ENCODE peak calls at places on chromosome 12, in eight cellular contexts. One of them, this sample, is unnamed.

GRCh38 chr12:13816394-13816793 is 165.0 kb downstream of the GRIN2B start:
- DNase-seq in mucosa of gallbladder: no peak
- DNase-seq in HEK293T: no peak
- DNase-seq in dermis microvascular lymphatic vessel endothelial cell: no peak
- DNase-seq in RPMI7951: no peak
- DNase-seq in HT-29: no peak
- DNase-seq in ovary: no peak
- DNase-seq in effector memory CD4-positive, alpha-beta T cell: no peak
- DNase-seq in this sample: no peak

GRCh38 chr12:4626543-4626942 is 22.3 kb downstream of the AKAP3 start:
- DNase-seq in mucosa of gallbladder: no peak
- DNase-seq in HEK293T: no peak
- DNase-seq in dermis microvascular lymphatic vessel endothelial cell: no peak
- DNase-seq in RPMI7951: peak
- DNase-seq in HT-29: no peak
- DNase-seq in ovary: no peak
- DNase-seq in effector memory CD4-positive, alpha-beta T cell: no peak
- DNase-seq in this sample: no peak

GRCh38 chr12:50952510-50952909 is at the start of gene HIGD1C:
- DNase-seq in mucosa of gallbladder: no peak
- DNase-seq in HEK293T: no peak
- DNase-seq in dermis microvascular lymphatic vessel endothelial cell: no peak
- DNase-seq in RPMI7951: no peak
- DNase-seq in HT-29: no peak
- DNase-seq in ovary: no peak
- DNase-seq in effector memory CD4-positive, alpha-beta T cell: no peak
- DNase-seq in this sample: no peak

GRCh38 chr12:78914859-78915331 is 50.3 kb downstream of the SYT1 start:
- DNase-seq in mucosa of gallbladder: no peak
- DNase-seq in HEK293T: no peak
- DNase-seq in dermis microvascular lymphatic vessel endothelial cell: no peak
- DNase-seq in RPMI7951: no peak
- DNase-seq in HT-29: peak
- DNase-seq in ovary: no peak
- DNase-seq in effector memory CD4-positive, alpha-beta T cell: no peak
- DNase-seq in this sample: no peak

GRCh38 chr12:52848661-52849255 is at the start of gene KRT78:
- DNase-seq in mucosa of gallbladder: no peak
- DNase-seq in HEK293T: no peak
- DNase-seq in dermis microvascular lymphatic vessel endothelial cell: no peak
- DNase-seq in RPMI7951: no peak
- DNase-seq in HT-29: no peak
- DNase-seq in ovary: no peak
- DNase-seq in effector memory CD4-positive, alpha-beta T cell: no peak
- DNase-seq in this sample: no peak

GRCh38 chr12:67354322-67354721 is 85.2 kb downstream of the CAND1 start:
- DNase-seq in mucosa of gallbladder: no peak
- DNase-seq in HEK293T: no peak
- DNase-seq in dermis microvascular lymphatic vessel endothelial cell: no peak
- DNase-seq in RPMI7951: no peak
- DNase-seq in HT-29: no peak
- DNase-seq in ovary: no peak
- DNase-seq in effector memory CD4-positive, alpha-beta T cell: no peak
- DNase-seq in this sample: no peak

GRCh38 chr12:66662729-66663128 is 16.1 kb downstream of the GRIP1 start:
- DNase-seq in mucosa of gallbladder: no peak
- DNase-seq in HEK293T: no peak
- DNase-seq in dermis microvascular lymphatic vessel endothelial cell: peak
- DNase-seq in RPMI7951: peak
- DNase-seq in HT-29: no peak
- DNase-seq in ovary: no peak
- DNase-seq in effector memory CD4-positive, alpha-beta T cell: no peak
- DNase-seq in this sample: no peak

GRCh38 chr12:19142499-19142898 is 13.0 kb downstream of the PLEKHA5 start:
- DNase-seq in mucosa of gallbladder: no peak
- DNase-seq in HEK293T: no peak
- DNase-seq in dermis microvascular lymphatic vessel endothelial cell: no peak
- DNase-seq in RPMI7951: no peak
- DNase-seq in HT-29: no peak
- DNase-seq in ovary: no peak
- DNase-seq in effector memory CD4-positive, alpha-beta T cell: no peak
- DNase-seq in this sample: no peak

GRCh38 chr12:80156306-80156705 is 57.0 kb downstream of the OTOGL start:
- DNase-seq in mucosa of gallbladder: no peak
- DNase-seq in HEK293T: no peak
- DNase-seq in dermis microvascular lymphatic vessel endothelial cell: no peak
- DNase-seq in RPMI7951: no peak
- DNase-seq in HT-29: no peak
- DNase-seq in ovary: no peak
- DNase-seq in effector memory CD4-positive, alpha-beta T cell: no peak
- DNase-seq in this sample: no peak

GRCh38 chr12:92141585-92142244 is 3.9 kb downstream of the BTG1 start:
- DNase-seq in mucosa of gallbladder: no peak
- DNase-seq in HEK293T: no peak
- DNase-seq in dermis microvascular lymphatic vessel endothelial cell: peak
- DNase-seq in RPMI7951: no peak
- DNase-seq in HT-29: peak
- DNase-seq in ovary: no peak
- DNase-seq in effector memory CD4-positive, alpha-beta T cell: no peak
- DNase-seq in this sample: no peak

GRCh38 chr12:118033902-118034301 is 17.4 kb downstream of the RFC5 start:
- DNase-seq in mucosa of gallbladder: no peak
- DNase-seq in HEK293T: no peak
- DNase-seq in dermis microvascular lymphatic vessel endothelial cell: no peak
- DNase-seq in RPMI7951: no peak
- DNase-seq in HT-29: no peak
- DNase-seq in ovary: no peak
- DNase-seq in effector memory CD4-positive, alpha-beta T cell: no peak
- DNase-seq in this sample: no peak

GRCh38 chr12:69523433-69524330 is 53.5 kb downstream of the FRS2 start:
- DNase-seq in mucosa of gallbladder: no peak
- DNase-seq in HEK293T: no peak
- DNase-seq in dermis microvascular lymphatic vessel endothelial cell: no peak
- DNase-seq in RPMI7951: no peak
- DNase-seq in HT-29: no peak
- DNase-seq in ovary: no peak
- DNase-seq in effector memory CD4-positive, alpha-beta T cell: no peak
- DNase-seq in this sample: no peak

GRCh38 chr12:1502441-1502785 is 92.0 kb downstream of the FBXL14 start:
- DNase-seq in mucosa of gallbladder: no peak
- DNase-seq in HEK293T: no peak
- DNase-seq in dermis microvascular lymphatic vessel endothelial cell: no peak
- DNase-seq in RPMI7951: no peak
- DNase-seq in HT-29: peak
- DNase-seq in ovary: no peak
- DNase-seq in effector memory CD4-positive, alpha-beta T cell: no peak
- DNase-seq in this sample: no peak

GRCh38 chr12:128857173-128857770 is 4.0 kb downstream of the GLT1D1 start:
- DNase-seq in mucosa of gallbladder: no peak
- DNase-seq in HEK293T: no peak
- DNase-seq in dermis microvascular lymphatic vessel endothelial cell: no peak
- DNase-seq in RPMI7951: no peak
- DNase-seq in HT-29: no peak
- DNase-seq in ovary: no peak
- DNase-seq in effector memory CD4-positive, alpha-beta T cell: no peak
- DNase-seq in this sample: no peak

GRCh38 chr12:34602213-34602940 is 580.1 kb downstream of the ALG10 start:
- DNase-seq in mucosa of gallbladder: no peak
- DNase-seq in HEK293T: no peak
- DNase-seq in dermis microvascular lymphatic vessel endothelial cell: no peak
- DNase-seq in RPMI7951: no peak
- DNase-seq in HT-29: no peak
- DNase-seq in ovary: no peak
- DNase-seq in effector memory CD4-positive, alpha-beta T cell: no peak
- DNase-seq in this sample: no peak

GRCh38 chr12:4506870-4507269 is 31.8 kb upstream of the RAD51AP1 start:
- DNase-seq in mucosa of gallbladder: no peak
- DNase-seq in HEK293T: no peak
- DNase-seq in dermis microvascular lymphatic vessel endothelial cell: no peak
- DNase-seq in RPMI7951: peak
- DNase-seq in HT-29: no peak
- DNase-seq in ovary: no peak
- DNase-seq in effector memory CD4-positive, alpha-beta T cell: no peak
- DNase-seq in this sample: no peak

GRCh38 chr12:47909839-47910465 is 5.2 kb upstream of the VDR start:
- DNase-seq in mucosa of gallbladder: no peak
- DNase-seq in HEK293T: no peak
- DNase-seq in dermis microvascular lymphatic vessel endothelial cell: no peak
- DNase-seq in RPMI7951: no peak
- DNase-seq in HT-29: no peak
- DNase-seq in ovary: no peak
- DNase-seq in effector memory CD4-positive, alpha-beta T cell: no peak
- DNase-seq in this sample: no peak

GRCh38 chr12:33994857-33995808 is 27.2 kb upstream of the ALG10 start:
- DNase-seq in mucosa of gallbladder: no peak
- DNase-seq in HEK293T: no peak
- DNase-seq in dermis microvascular lymphatic vessel endothelial cell: no peak
- DNase-seq in RPMI7951: no peak
- DNase-seq in HT-29: no peak
- DNase-seq in ovary: no peak
- DNase-seq in effector memory CD4-positive, alpha-beta T cell: no peak
- DNase-seq in this sample: no peak

GRCh38 chr12:18120899-18121298 is 30.9 kb upstream of the RERGL start:
- DNase-seq in mucosa of gallbladder: no peak
- DNase-seq in HEK293T: no peak
- DNase-seq in dermis microvascular lymphatic vessel endothelial cell: no peak
- DNase-seq in RPMI7951: no peak
- DNase-seq in HT-29: no peak
- DNase-seq in ovary: no peak
- DNase-seq in effector memory CD4-positive, alpha-beta T cell: no peak
- DNase-seq in this sample: no peak

GRCh38 chr12:128387811-128388422 is 120.9 kb downstream of the TMEM132C start:
- DNase-seq in mucosa of gallbladder: peak
- DNase-seq in HEK293T: peak
- DNase-seq in dermis microvascular lymphatic vessel endothelial cell: no peak
- DNase-seq in RPMI7951: no peak
- DNase-seq in HT-29: peak
- DNase-seq in ovary: peak
- DNase-seq in effector memory CD4-positive, alpha-beta T cell: no peak
- DNase-seq in this sample: no peak

GRCh38 chr12:26614217-26614616 is 218.8 kb downstream of the ITPR2 start:
- DNase-seq in mucosa of gallbladder: no peak
- DNase-seq in HEK293T: peak
- DNase-seq in dermis microvascular lymphatic vessel endothelial cell: peak
- DNase-seq in RPMI7951: no peak
- DNase-seq in HT-29: peak
- DNase-seq in ovary: no peak
- DNase-seq in effector memory CD4-positive, alpha-beta T cell: no peak
- DNase-seq in this sample: no peak

GRCh38 chr12:91163116-91163515 is 19.5 kb downstream of the DCN start:
- DNase-seq in mucosa of gallbladder: no peak
- DNase-seq in HEK293T: no peak
- DNase-seq in dermis microvascular lymphatic vessel endothelial cell: no peak
- DNase-seq in RPMI7951: no peak
- DNase-seq in HT-29: no peak
- DNase-seq in ovary: no peak
- DNase-seq in effector memory CD4-positive, alpha-beta T cell: no peak
- DNase-seq in this sample: no peak

GRCh38 chr12:123936471-123936870 is 36.2 kb downstream of the CCDC92 start:
- DNase-seq in mucosa of gallbladder: no peak
- DNase-seq in HEK293T: no peak
- DNase-seq in dermis microvascular lymphatic vessel endothelial cell: no peak
- DNase-seq in RPMI7951: no peak
- DNase-seq in HT-29: no peak
- DNase-seq in ovary: no peak
- DNase-seq in effector memory CD4-positive, alpha-beta T cell: no peak
- DNase-seq in this sample: no peak

GRCh38 chr12:77189463-77189862 is 124.1 kb upstream of the E2F7 start:
- DNase-seq in mucosa of gallbladder: no peak
- DNase-seq in HEK293T: no peak
- DNase-seq in dermis microvascular lymphatic vessel endothelial cell: no peak
- DNase-seq in RPMI7951: peak
- DNase-seq in HT-29: no peak
- DNase-seq in ovary: no peak
- DNase-seq in effector memory CD4-positive, alpha-beta T cell: no peak
- DNase-seq in this sample: no peak

GRCh38 chr12:46388427-46388992 is 15.9 kb upstream of the SLC38A2 start:
- DNase-seq in mucosa of gallbladder: no peak
- DNase-seq in HEK293T: no peak
- DNase-seq in dermis microvascular lymphatic vessel endothelial cell: no peak
- DNase-seq in RPMI7951: peak
- DNase-seq in HT-29: no peak
- DNase-seq in ovary: no peak
- DNase-seq in effector memory CD4-positive, alpha-beta T cell: no peak
- DNase-seq in this sample: no peak

This sample was measured in LNCaP clone FGC.